ENCODE peak calls at places on chromosome 7, in eight cellular contexts. One of them, this sample, is unnamed.

GRCh38 chr7:157250605-157251228 is 86.1 kb upstream of the DNAJB6 start:
- DNase-seq in lower leg skin: no peak
- DNase-seq in lower lobe of right lung: no peak
- DNase-seq in body of pancreas: peak
- DNase-seq in brain microvascular endothelial cell: peak
- DNase-seq in coronary artery: no peak
- DNase-seq in GM12865: peak
- DNase-seq in tibial nerve: peak
- DNase-seq in this sample: no peak

GRCh38 chr7:4123823-4124222 is 558.3 kb upstream of the FOXK1 start:
- DNase-seq in brain microvascular endothelial cell: no peak
- DNase-seq in lower lobe of right lung: no peak
- DNase-seq in coronary artery: no peak
- DNase-seq in tibial nerve: no peak
- DNase-seq in lower leg skin: no peak
- DNase-seq in body of pancreas: no peak
- DNase-seq in GM12865: no peak
- DNase-seq in this sample: peak

GRCh38 chr7:190196-190595 is 2.2 kb upstream of the FAM20C start:
- DNase-seq in tibial nerve: no peak
- DNase-seq in lower leg skin: no peak
- DNase-seq in lower lobe of right lung: no peak
- DNase-seq in brain microvascular endothelial cell: no peak
- DNase-seq in body of pancreas: no peak
- DNase-seq in GM12865: no peak
- DNase-seq in coronary artery: no peak
- DNase-seq in this sample: no peak

GRCh38 chr7:20282960-20283359 is 47.7 kb upstream of the ITGB8 start:
- DNase-seq in brain microvascular endothelial cell: no peak
- DNase-seq in body of pancreas: no peak
- DNase-seq in lower leg skin: no peak
- DNase-seq in tibial nerve: no peak
- DNase-seq in GM12865: no peak
- DNase-seq in coronary artery: no peak
- DNase-seq in lower lobe of right lung: no peak
- DNase-seq in this sample: no peak

GRCh38 chr7:17680026-17680425 is 260.3 kb downstream of the SNX13 start:
- DNase-seq in lower lobe of right lung: peak
- DNase-seq in GM12865: peak
- DNase-seq in brain microvascular endothelial cell: peak
- DNase-seq in body of pancreas: no peak
- DNase-seq in coronary artery: no peak
- DNase-seq in lower leg skin: peak
- DNase-seq in tibial nerve: peak
- DNase-seq in this sample: peak

GRCh38 chr7:35467456-35467978 is 213.6 kb upstream of the TBX20 start:
- DNase-seq in lower leg skin: peak
- DNase-seq in tibial nerve: no peak
- DNase-seq in body of pancreas: no peak
- DNase-seq in brain microvascular endothelial cell: no peak
- DNase-seq in GM12865: no peak
- DNase-seq in lower lobe of right lung: no peak
- DNase-seq in coronary artery: no peak
- DNase-seq in this sample: no peak

GRCh38 chr7:152709307-152710133 is 33.6 kb upstream of the XRCC2 start:
- DNase-seq in coronary artery: no peak
- DNase-seq in body of pancreas: no peak
- DNase-seq in lower lobe of right lung: no peak
- DNase-seq in lower leg skin: no peak
- DNase-seq in brain microvascular endothelial cell: no peak
- DNase-seq in GM12865: no peak
- DNase-seq in tibial nerve: no peak
- DNase-seq in this sample: no peak

GRCh38 chr7:115289966-115290365 is 368.1 kb downstream of the MDFIC start:
- DNase-seq in lower lobe of right lung: no peak
- DNase-seq in GM12865: no peak
- DNase-seq in brain microvascular endothelial cell: no peak
- DNase-seq in coronary artery: no peak
- DNase-seq in tibial nerve: no peak
- DNase-seq in body of pancreas: no peak
- DNase-seq in lower leg skin: no peak
- DNase-seq in this sample: no peak

GRCh38 chr7:74407958-74408357 is 45.7 kb upstream of the GTF2IRD1 start:
- DNase-seq in lower lobe of right lung: no peak
- DNase-seq in lower leg skin: no peak
- DNase-seq in body of pancreas: no peak
- DNase-seq in tibial nerve: no peak
- DNase-seq in brain microvascular endothelial cell: no peak
- DNase-seq in GM12865: no peak
- DNase-seq in coronary artery: no peak
- DNase-seq in this sample: no peak

GRCh38 chr7:54664235-54665228 is 94.5 kb downstream of the SEC61G start:
- DNase-seq in tibial nerve: no peak
- DNase-seq in GM12865: peak
- DNase-seq in brain microvascular endothelial cell: peak
- DNase-seq in lower leg skin: no peak
- DNase-seq in coronary artery: no peak
- DNase-seq in body of pancreas: peak
- DNase-seq in lower lobe of right lung: no peak
- DNase-seq in this sample: peak

GRCh38 chr7:93301736-93302135 is 69.6 kb downstream of the VPS50 start:
- DNase-seq in brain microvascular endothelial cell: no peak
- DNase-seq in tibial nerve: no peak
- DNase-seq in coronary artery: no peak
- DNase-seq in body of pancreas: no peak
- DNase-seq in GM12865: no peak
- DNase-seq in lower lobe of right lung: no peak
- DNase-seq in lower leg skin: no peak
- DNase-seq in this sample: no peak
- H3K4me3 ChIP-seq in brain microvascular endothelial cell: no peak
- H3K4me3 ChIP-seq in tibial nerve: no peak
- H3K4me3 ChIP-seq in coronary artery: no peak
- H3K4me3 ChIP-seq in body of pancreas: no peak
- H3K4me3 ChIP-seq in GM12865: no peak
- H3K4me3 ChIP-seq in lower lobe of right lung: no peak
- H3K4me3 ChIP-seq in lower leg skin: no peak
- H3K4me3 ChIP-seq in this sample: no peak

DNA sequence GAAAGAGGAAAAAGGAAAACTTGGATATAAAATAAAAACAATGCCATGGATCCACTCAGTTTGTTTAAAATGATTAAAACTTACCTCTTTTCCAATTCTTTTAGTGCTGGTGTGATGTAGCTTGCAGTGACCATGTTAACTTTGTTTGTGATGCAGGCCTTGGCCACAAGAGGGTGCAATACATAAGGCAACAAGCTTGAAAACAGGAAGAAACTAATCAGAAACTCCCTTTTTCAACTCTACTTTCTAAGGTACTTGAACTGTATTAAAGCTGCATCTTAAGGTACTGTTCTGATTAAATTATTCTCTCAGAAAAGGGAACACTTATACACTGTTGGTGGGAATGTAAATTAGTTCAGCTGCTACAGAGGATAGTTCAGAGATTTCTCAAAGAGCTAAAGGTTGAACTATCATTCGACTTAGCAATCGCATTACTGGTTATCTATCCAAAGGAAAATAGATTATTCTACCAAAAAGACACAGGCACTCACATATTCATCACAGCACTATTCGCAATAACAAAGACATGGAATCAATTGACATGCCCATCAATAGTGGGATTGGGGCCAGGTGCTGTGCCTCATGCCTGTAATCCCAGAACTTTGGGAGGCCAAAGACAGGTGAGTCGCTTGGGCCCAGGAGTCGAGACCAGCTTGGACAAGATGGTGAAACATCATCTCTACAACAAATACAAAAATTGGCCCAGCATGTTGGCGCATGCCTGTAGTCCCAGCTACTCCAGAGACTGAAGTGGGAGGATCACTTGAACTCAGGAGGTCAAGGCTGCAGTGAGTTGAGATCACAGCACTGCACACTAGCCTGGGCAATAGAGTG is 50.9 kb downstream of the AASS start:
- DNase-seq in GM12865: peak
- DNase-seq in coronary artery: no peak
- DNase-seq in tibial nerve: peak
- DNase-seq in lower lobe of right lung: peak
- DNase-seq in brain microvascular endothelial cell: peak
- DNase-seq in body of pancreas: peak
- DNase-seq in lower leg skin: no peak
- DNase-seq in this sample: peak
- TF ChIP-seq CTCF in GM12865: peak
- TF ChIP-seq CTCF in coronary artery: peak
- TF ChIP-seq CTCF in tibial nerve: peak
- TF ChIP-seq CTCF in lower lobe of right lung: peak
- TF ChIP-seq CTCF in brain microvascular endothelial cell: peak
- TF ChIP-seq CTCF in body of pancreas: peak
- TF ChIP-seq CTCF in lower leg skin: no peak
- TF ChIP-seq CTCF in this sample: peak

GRCh38 chr7:99543081-99543671 is 8.7 kb downstream of the FAM200A start:
- DNase-seq in coronary artery: no peak
- DNase-seq in lower lobe of right lung: no peak
- DNase-seq in lower leg skin: no peak
- DNase-seq in brain microvascular endothelial cell: no peak
- DNase-seq in body of pancreas: no peak
- DNase-seq in GM12865: no peak
- DNase-seq in tibial nerve: no peak
- DNase-seq in this sample: no peak
- H3K4me3 ChIP-seq in coronary artery: no peak
- H3K4me3 ChIP-seq in lower lobe of right lung: no peak
- H3K4me3 ChIP-seq in lower leg skin: no peak
- H3K4me3 ChIP-seq in brain microvascular endothelial cell: no peak
- H3K4me3 ChIP-seq in body of pancreas: no peak
- H3K4me3 ChIP-seq in GM12865: no peak
- H3K4me3 ChIP-seq in tibial nerve: no peak
- H3K4me3 ChIP-seq in this sample: no peak

GRCh38 chr7:47580811-47581331 is 1.0 kb downstream of the TNS3 start:
- DNase-seq in lower leg skin: no peak
- DNase-seq in coronary artery: peak
- DNase-seq in tibial nerve: no peak
- DNase-seq in body of pancreas: no peak
- DNase-seq in brain microvascular endothelial cell: no peak
- DNase-seq in lower lobe of right lung: no peak
- DNase-seq in GM12865: no peak
- DNase-seq in this sample: no peak
- TF ChIP-seq CTCF in lower leg skin: no peak
- TF ChIP-seq CTCF in coronary artery: no peak
- TF ChIP-seq CTCF in tibial nerve: no peak
- TF ChIP-seq CTCF in body of pancreas: no peak
- TF ChIP-seq CTCF in brain microvascular endothelial cell: peak
- TF ChIP-seq CTCF in lower lobe of right lung: no peak
- TF ChIP-seq CTCF in GM12865: no peak
- TF ChIP-seq CTCF in this sample: peak

DNA sequence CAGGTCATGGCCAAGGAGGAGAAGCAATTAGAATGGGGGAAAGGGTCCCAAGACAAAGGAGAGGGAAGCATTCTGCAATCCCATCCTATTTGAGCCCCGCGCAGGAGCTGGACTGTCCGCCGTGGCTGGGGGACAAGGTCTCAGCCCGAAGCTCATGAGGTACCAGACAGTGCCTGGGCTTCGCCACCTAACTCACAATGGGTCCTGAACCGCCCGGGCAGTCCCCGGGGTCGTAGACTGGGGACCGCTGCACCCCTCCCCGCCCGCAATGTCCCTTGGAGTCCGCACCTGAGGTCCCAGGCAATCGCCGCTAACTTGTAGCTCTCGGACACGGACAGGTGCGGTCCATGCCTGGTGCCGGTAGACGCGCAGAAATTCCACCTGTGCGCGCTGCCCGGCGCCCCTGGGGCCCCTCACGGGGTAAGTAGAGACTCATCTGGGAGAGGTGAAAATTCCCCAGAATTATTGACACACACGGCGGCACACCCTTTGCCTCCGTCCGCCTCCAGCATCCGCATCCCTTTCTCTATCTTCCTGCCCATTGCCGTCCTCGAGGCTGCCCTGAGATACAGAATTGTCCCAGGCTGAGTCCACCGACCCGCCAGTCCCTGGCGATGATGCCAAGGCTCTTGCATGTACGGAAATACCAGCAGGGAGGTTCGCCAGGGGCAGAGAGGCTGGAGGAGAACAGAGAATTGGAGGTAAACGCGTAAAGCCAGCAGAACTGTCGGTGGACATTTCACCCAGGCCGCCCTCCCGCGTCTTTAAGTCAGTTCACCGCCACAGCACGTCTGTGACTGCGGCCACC is 1.7 kb downstream of the CHRM2 start:
- DNase-seq in tibial nerve: no peak
- DNase-seq in lower leg skin: no peak
- DNase-seq in body of pancreas: no peak
- DNase-seq in GM12865: no peak
- DNase-seq in brain microvascular endothelial cell: no peak
- DNase-seq in coronary artery: no peak
- DNase-seq in lower lobe of right lung: peak
- DNase-seq in this sample: no peak
- H3K4me3 ChIP-seq in tibial nerve: peak
- H3K4me3 ChIP-seq in lower leg skin: no peak
- H3K4me3 ChIP-seq in body of pancreas: no peak
- H3K4me3 ChIP-seq in GM12865: no peak
- H3K4me3 ChIP-seq in brain microvascular endothelial cell: peak
- H3K4me3 ChIP-seq in coronary artery: peak
- H3K4me3 ChIP-seq in lower lobe of right lung: peak
- H3K4me3 ChIP-seq in this sample: peak

DNA sequence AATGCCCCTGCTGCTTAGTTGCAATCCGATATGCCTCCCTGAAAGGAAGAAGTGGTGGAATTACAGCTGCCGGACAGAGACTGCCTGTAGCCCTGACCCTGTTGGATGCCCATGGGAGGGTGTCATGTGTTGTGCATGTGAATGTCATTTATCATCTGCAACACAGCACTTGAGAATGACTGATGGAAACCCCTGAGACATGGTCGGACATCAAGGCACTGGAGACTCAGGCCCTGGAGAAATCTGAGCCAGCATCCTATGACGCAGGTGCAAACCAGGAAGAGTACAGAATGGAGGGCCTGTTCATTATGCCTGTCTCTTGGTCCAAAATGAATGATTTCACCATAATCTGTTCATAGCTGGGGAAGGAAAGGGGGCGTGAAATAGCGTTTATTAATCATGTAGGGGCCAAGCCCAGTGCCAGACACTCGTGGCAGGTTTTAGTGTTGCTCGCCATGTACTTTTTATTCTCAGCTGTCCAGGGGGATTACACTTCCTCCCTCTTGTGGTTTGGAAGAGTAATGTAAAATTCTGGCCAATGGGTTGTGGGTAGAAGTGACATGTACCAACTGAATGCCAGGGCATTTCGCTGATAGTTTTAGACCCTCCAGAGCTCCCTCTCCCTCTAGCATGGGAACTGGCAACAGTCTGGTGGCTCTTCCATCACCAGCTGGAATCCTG is 23.0 kb upstream of the LEP start:
- DNase-seq in GM12865: no peak
- DNase-seq in tibial nerve: no peak
- DNase-seq in brain microvascular endothelial cell: no peak
- DNase-seq in lower leg skin: peak
- DNase-seq in body of pancreas: no peak
- DNase-seq in lower lobe of right lung: no peak
- DNase-seq in coronary artery: no peak
- DNase-seq in this sample: no peak
- TF ChIP-seq CTCF in GM12865: no peak
- TF ChIP-seq CTCF in tibial nerve: no peak
- TF ChIP-seq CTCF in brain microvascular endothelial cell: peak
- TF ChIP-seq CTCF in lower leg skin: no peak
- TF ChIP-seq CTCF in body of pancreas: no peak
- TF ChIP-seq CTCF in lower lobe of right lung: no peak
- TF ChIP-seq CTCF in coronary artery: no peak
- TF ChIP-seq CTCF in this sample: peak